ENCODE peak calls at places on chromosomes 12 and 14, in four cellular contexts. Q is right atrium auricular region, M is PC-3, T is pancreas. E is an unnamed sample. For H3K4me1 and H3K27me3, the result is how much of the 10 kb centered on the place peaks cover.

GRCh38 chr14:79332504-79333197 is 878.7 kb downstream of the DIO2 start:
- DNase-seq in Q (no peak), M (no peak), T (no peak), E (no peak)

GRCh38 chr14:104856869-104857860 is 7.9 kb upstream of the CEP170B start:
- DNase-seq in Q (no peak), M (no peak), T (no peak), E (no peak)

GRCh38 chr14:86654558-86655184 is 1124.7 kb downstream of the FLRT2 start:
- DNase-seq in Q (peak), M (peak), T (peak), E (no peak)

GRCh38 chr12:16955083-16955657 is 349.2 kb upstream of the LMO3 start:
- DNase-seq in Q (no peak), M (peak), T (no peak), E (no peak)

GRCh38 chr14:68708343-68708742 is 84.5 kb downstream of the ZFP36L1 start:
- DNase-seq in Q (no peak), M (no peak), T (no peak), E (no peak)

GRCh38 chr12:121990692-121991603 is 30.7 kb upstream of the BCL7A start:
- DNase-seq in Q (no peak), M (peak), T (no peak), E (no peak)

GRCh38 chr14:59273737-59274136 is 85.3 kb downstream of the DAAM1 start:
- DNase-seq in Q (no peak), M (no peak), T (no peak), E (no peak)

GRCh38 chr12:27277846-27278260 is 33.8 kb downstream of the STK38L start:
- DNase-seq in Q (no peak), M (peak), T (no peak), E (no peak)

GRCh38 chr12:14214495-14214894 is 151.0 kb upstream of the ATF7IP start:
- DNase-seq in Q (no peak), M (no peak), T (no peak), E (no peak)

GRCh38 chr14:105126126-105126969 is 42.2 kb downstream of the JAG2 start:
- DNase-seq in Q (no peak), M (no peak), T (no peak), E (no peak)

GRCh38 chr14:34496007-34496678 is 34.1 kb upstream of the SPTSSA start:
- DNase-seq in Q (peak), M (no peak), T (peak), E (no peak)

GRCh38 chr14:90645842-90646443 is 170.3 kb downstream of the TTC7B start:
- DNase-seq in Q (no peak), M (peak), T (no peak), E (no peak)

GRCh38 chr12:12365442-12365802 is 8.5 kb downstream of the BORCS5 start:
- DNase-seq in Q (no peak), M (no peak), T (no peak), E (no peak)

GRCh38 chr12:57219993-57220728 is 3.6 kb downstream of the NXPH4 start:
- DNase-seq in Q (no peak), M (no peak), T (no peak), E (no peak)

GRCh38 chr14:90405101-90405500 is 8.3 kb downstream of the CALM1 start:
- DNase-seq in Q (no peak), M (no peak), T (no peak), E (no peak)

GRCh38 chr14:80927385-80927989 is 14.1 kb downstream of the CEP128 start:
- DNase-seq in Q (no peak), M (no peak), T (no peak), E (no peak)

GRCh38 chr14:79278798-79279644 is 932.3 kb downstream of the DIO2 start:
- DNase-seq in Q (peak), M (peak), T (peak), E (peak)

GRCh38 chr12:129459886-129460285 is 443.9 kb downstream of the TMEM132D start:
- DNase-seq in Q (no peak), M (no peak), T (no peak), E (no peak)

GRCh38 chr12:123094349-123095073 is 56.4 kb downstream of the PITPNM2 start:
- DNase-seq in Q (no peak), M (peak), T (peak), E (peak)

GRCh38 chr14:87869619-87870583 is 123.1 kb downstream of the GALC start:
- DNase-seq in Q (no peak), M (peak), T (no peak), E (no peak)

GRCh38 chr12:90152897-90153624 is 444.4 kb upstream of the ATP2B1 start:
- DNase-seq in Q (no peak), M (peak), T (no peak), E (no peak)

GRCh38 chr12:93813181-93813580 is 136.0 kb downstream of the CRADD start:
- DNase-seq in Q (no peak), M (no peak), T (no peak), E (no peak)
- H3K4me1 ChIP-seq in Q (half or more), M (under half), T (under half), E (under half)

DNA sequence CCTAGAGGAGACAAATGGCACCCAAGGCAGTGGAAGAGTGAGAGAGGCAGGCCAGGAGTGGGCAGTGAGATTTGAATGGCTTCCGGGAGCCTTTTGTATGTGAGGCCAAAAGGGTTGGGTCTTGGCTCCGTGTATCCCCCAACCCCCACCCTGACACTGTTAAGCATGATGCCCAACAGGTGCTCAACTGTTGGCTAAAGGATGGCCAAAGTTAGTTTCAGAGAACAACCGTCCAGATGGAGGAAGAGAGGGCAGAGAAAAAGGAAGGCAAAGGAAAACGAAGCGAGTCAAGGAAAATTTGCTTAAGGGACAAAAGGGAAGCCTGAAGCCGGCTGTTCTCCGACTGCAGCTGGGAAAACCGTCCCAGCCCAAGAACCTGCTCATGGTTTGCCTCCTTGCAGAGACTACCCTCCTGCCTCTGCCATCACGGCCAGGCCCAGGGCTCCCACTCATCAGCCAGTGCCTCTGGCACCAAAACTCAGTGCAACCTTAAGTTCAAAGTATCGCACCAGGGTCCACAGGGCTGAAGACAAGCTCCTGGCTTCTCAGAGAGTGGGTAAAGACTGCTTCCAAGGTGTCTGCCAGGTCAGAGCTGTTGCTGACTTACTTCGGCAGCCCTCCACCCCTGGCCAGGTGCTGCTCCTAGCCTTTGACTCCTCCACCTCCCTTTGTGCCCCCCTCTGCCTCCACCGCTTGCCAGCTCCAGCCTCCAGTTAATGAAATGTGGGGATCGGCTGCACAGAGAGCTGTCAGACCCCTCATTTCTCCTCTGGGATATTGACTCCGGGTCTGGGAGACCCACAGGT is 4.2 kb upstream of the C1QL4 start:
- DNase-seq in Q (no peak), M (no peak), T (no peak), E (no peak)
- H3K27me3 ChIP-seq in Q (under half), M (under half), T (under half), E (half or more)

GRCh38 chr14:76964695-76965094 is 63.8 kb downstream of the IRF2BPL start:
- DNase-seq in Q (no peak), M (no peak), T (no peak), E (no peak)
- H3K4me1 ChIP-seq in Q (under half), M (under half), T (under half), E (under half)

GRCh38 chr14:101459392-101459900 is 101.8 kb upstream of the DIO3 start:
- DNase-seq in Q (no peak), M (no peak), T (no peak), E (no peak)

GRCh38 chr14:101461891-101462290 is 99.4 kb upstream of the DIO3 start:
- DNase-seq in Q (no peak), M (no peak), T (no peak), E (no peak)

GRCh38 chr14:101462726-101463565 is 98.3 kb upstream of the DIO3 start:
- DNase-seq in Q (peak), M (peak), T (no peak), E (no peak)

GRCh38 chr14:101460521-101460920 is 100.8 kb upstream of the DIO3 start:
- DNase-seq in Q (no peak), M (no peak), T (no peak), E (no peak)

DNA sequence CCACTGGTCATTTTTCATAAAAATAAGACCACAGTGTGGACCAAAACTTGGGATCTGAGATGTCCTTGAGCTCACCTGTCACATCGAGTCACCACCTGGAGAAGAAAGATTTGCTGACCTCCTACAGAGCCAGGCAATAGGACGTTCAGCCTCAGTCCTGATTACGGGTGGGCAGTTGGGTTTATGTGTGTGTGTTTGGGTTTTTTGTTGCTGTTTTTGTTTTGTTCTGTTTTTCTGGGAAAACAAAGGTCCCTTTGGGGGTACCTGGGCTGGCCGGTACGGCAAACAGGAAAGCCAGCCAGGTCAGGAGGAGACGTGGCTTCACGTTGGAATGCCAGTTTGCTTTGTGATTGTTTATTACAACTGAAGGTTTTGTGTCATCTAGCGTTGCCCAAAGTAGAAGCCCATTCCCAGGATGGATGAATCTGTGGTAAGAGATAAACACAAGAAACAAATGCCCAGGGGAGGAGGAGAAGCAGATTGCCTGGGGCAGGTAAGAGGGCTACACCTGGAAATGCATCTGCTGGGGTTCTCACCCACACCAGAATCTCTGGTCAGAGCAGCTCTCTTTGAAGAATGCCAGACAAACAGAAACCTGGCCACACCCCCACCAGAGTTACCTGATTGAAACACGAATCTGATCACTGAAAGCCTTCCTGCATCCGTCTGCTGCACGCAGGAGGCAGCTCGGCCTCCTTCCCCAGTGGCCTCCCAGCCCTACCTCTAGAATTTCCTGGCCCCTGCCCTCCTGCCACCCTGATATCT is 100.1 kb upstream of the DIO3 start:
- DNase-seq in Q (no peak), M (no peak), T (no peak), E (no peak)
- H3K27me3 ChIP-seq in Q (under half), M (under half), T (under half), E (under half)

GRCh38 chr12:6387541-6387940 is 3.6 kb downstream of the LTBR start:
- DNase-seq in Q (no peak), M (no peak), T (no peak), E (no peak)
- H3K4me1 ChIP-seq in Q (under half), M (under half), T (under half), E (under half)

GRCh38 chr12:68246350-68246749 is 7.1 kb downstream of the IL22 start:
- DNase-seq in Q (no peak), M (no peak), T (no peak), E (no peak)
- H3K27me3 ChIP-seq in Q (under half), M (under half), T (under half), E (under half)

GRCh38 chr14:54497224-54497623 is 8.4 kb upstream of the GMFB start:
- DNase-seq in Q (no peak), M (no peak), T (no peak), E (no peak)
- H3K4me1 ChIP-seq in Q (under half), M (under half), T (under half), E (under half)

DNA sequence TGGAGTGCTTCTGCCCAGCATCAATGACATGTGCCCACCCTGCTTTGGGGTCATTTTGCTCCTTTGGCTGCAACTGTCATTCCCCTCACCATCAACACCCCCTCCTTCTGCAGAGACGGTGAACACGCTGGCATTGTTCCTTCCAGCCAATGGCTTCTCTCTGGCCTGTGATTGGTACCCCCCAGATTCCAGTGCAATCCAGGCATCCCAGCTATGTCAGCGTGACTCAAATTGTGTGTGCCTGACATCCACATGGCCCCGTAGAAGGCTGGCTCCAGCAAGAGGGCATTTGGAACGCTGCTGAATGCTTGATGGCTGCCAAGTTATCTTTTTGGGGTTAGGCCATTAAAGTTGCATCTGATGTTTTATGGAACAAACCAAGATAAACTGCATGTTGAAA is 21.0 kb upstream of the CCND2 start:
- DNase-seq in Q (no peak), M (no peak), T (no peak), E (no peak)
- H3K27me3 ChIP-seq in Q (under half), M (under half), T (under half), E (under half)

DNA sequence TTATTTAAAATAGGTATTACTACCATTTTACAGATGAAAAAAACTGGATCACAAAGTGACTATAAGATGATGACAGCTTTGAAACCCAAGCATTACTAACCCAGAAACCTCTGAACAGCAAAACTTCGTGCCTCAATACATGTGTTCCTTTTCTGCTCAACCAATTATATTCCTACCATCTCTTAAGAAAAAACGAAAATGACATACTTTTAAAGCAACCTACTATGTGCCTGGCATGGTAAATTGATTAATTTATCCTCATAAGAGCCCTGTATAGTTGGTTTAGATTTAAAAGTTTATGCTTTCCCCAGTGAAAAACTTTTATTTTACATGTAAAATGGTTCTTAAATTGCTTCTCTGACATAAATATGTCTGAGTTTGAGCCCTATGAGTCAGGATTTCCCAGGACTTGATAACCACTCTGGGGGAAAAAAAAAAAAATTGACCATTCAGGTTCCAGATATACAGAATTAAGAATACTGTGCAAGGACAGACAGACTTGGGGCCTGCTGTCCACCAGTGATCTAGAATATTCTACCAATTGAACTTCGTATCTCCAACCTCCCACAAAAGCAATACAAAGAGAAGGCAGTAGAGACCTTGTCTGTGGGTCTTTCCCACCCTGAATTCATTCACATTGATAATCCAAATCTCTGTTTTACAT is 4.3 kb downstream of the SINHCAF start:
- DNase-seq in Q (no peak), M (peak), T (no peak), E (no peak)
- H3K4me1 ChIP-seq in Q (under half), M (under half), T (under half), E (under half)